ENCODE peak calls at places on chromosomes 16 and 17, in four cellular contexts. A is GF-D8; X is heart left ventricle; D is activated CD4-positive, alpha-beta T cell treated with anti-CD3 and anti-CD28 coated beads for 24 hours. P is an unnamed sample.

GRCh38 chr17:39167492-39167891 is 1.5 kb upstream of the ARL5C start:
- DNase-seq in A (peak; percentile 80), X (peak; percentile 58), D (no peak), P (no peak)

GRCh38 chr17:76459674-76460073 is 6.7 kb upstream of the UBE2O start:
- DNase-seq in X (no peak), A (no peak), D (no peak), P (no peak)

GRCh38 chr17:9676742-9677387 is 31.5 kb downstream of the USP43 start:
- DNase-seq in X (no peak), D (no peak), A (no peak), P (peak; percentile 33)

GRCh38 chr16:29808219-29808900 is 2.0 kb downstream of the MAZ start:
- DNase-seq in A (no peak), D (no peak), X (peak; percentile 34), P (no peak)

GRCh38 chr17:21549107-21549687 is 143.1 kb upstream of the KCNJ18 start:
- DNase-seq in D (no peak), A (no peak), X (no peak), P (peak; percentile 48)

GRCh38 chr16:4272114-4272954 is 489 bp downstream of the TFAP4 start:
- DNase-seq in X (peak; percentile 71), A (peak; percentile 38), D (no peak), P (no peak)

GRCh38 chr17:47204722-47205418 is 4.3 kb upstream of the MYL4 start:
- DNase-seq in X (peak; percentile 48), A (no peak), D (no peak), P (no peak)

GRCh38 chr17:47733414-47734288 is 615 bp downstream of the TBX21 start:
- DNase-seq in A (no peak), D (no peak), X (no peak), P (no peak)

GRCh38 chr16:24983521-24983920 is 31.6 kb downstream of the ARHGAP17 start:
- DNase-seq in D (no peak), A (peak; percentile 4), X (peak; percentile 15), P (no peak)

GRCh38 chr17:81697261-81698044 is 5.7 kb upstream of the MRPL12 start:
- DNase-seq in A (no peak), X (no peak), D (no peak), P (no peak)

GRCh38 chr17:48002920-48003685 is 32.2 kb downstream of the CDK5RAP3 start:
- DNase-seq in A (no peak), X (no peak), D (no peak), P (peak; percentile 21)

GRCh38 chr16:27583634-27584033 is 33.7 kb downstream of the KATNIP start:
- DNase-seq in X (no peak), D (no peak), A (no peak), P (no peak)

GRCh38 chr16:50627419-50627818 is 53.7 kb downstream of the SNX20 start:
- DNase-seq in A (no peak), D (peak; percentile 25), X (peak; percentile 59), P (no peak)

GRCh38 chr16:17515421-17516210 is 44.9 kb upstream of the XYLT1 start:
- DNase-seq in A (no peak), X (no peak), D (no peak), P (no peak)

GRCh38 chr16:87266846-87267245 is 50.3 kb downstream of the C16orf95 start:
- DNase-seq in A (no peak), D (no peak), X (peak; percentile 30), P (no peak)

GRCh38 chr17:2755941-2756724 is 6.7 kb upstream of the CCDC92B start:
- DNase-seq in X (no peak), D (no peak), A (no peak), P (peak; percentile 3)

GRCh38 chr17:33753452-33753851 is 460.4 kb upstream of the ASIC2 start:
- DNase-seq in X (no peak), D (no peak), A (no peak), P (no peak)

GRCh38 chr17:77516902-77517301 is 376.1 kb downstream of the SEC14L1 start:
- DNase-seq in D (no peak), X (no peak), A (no peak), P (peak; percentile 90)

GRCh38 chr16:61007694-61008093 is 1028.5 kb downstream of the CDH8 start:
- DNase-seq in X (no peak), A (no peak), D (no peak), P (no peak)

GRCh38 chr17:77735341-77736206 is 222.9 kb upstream of the TNRC6C start:
- DNase-seq in D (no peak), X (peak; percentile 70), A (no peak), P (no peak)

GRCh38 chr16:80924372-80924978 is 82.2 kb downstream of the CMC2 start:
- DNase-seq in X (peak; percentile 30), D (peak; percentile 38), A (no peak), P (peak; percentile 59)

GRCh38 chr17:19727466-19728113 is 11.2 kb upstream of the SLC47A2 start:
- DNase-seq in D (no peak), A (no peak), X (peak; percentile 66), P (peak; percentile 26)

GRCh38 chr16:74936902-74937560 is 47.9 kb downstream of the WDR59 start:
- DNase-seq in D (no peak), X (no peak), A (peak; percentile 44), P (peak; percentile 88)

GRCh38 chr16:84138824-84139627 is 6.0 kb downstream of the HSDL1 start:
- DNase-seq in X (no peak), A (peak; percentile 28), D (no peak), P (no peak)

GRCh38 chr17:76492250-76492988 is 8.8 kb downstream of the RHBDF2 start:
- DNase-seq in X (no peak), D (no peak), A (peak; percentile 92), P (no peak)

P was measured in brain microvascular endothelial cell.